ENCODE peak calls at places on chromosomes 6 and 20, in six cellular contexts. O is fibroblast of mammary gland, B is A549, D is fibroblast of villous mesenchyme, I is fibroblast of lung, P is GM23248. C is an unnamed sample.

GRCh38 chr20:46348972-46349741 is 40.9 kb upstream of the CDH22 start:
- DNase-seq in O (peak), B (peak), D (peak), I (no peak), P (peak), C (no peak)

GRCh38 chr6:117078624-117079023 is 186.7 kb upstream of the VGLL2 start:
- DNase-seq in O (no peak), B (no peak), D (no peak), I (no peak), P (no peak), C (no peak)

GRCh38 chr6:15842718-15843117 is 179.9 kb upstream of the DTNBP1 start:
- DNase-seq in O (peak), B (no peak), D (no peak), I (no peak), P (peak), C (no peak)

GRCh38 chr6:4664117-4664626 is 112.0 kb upstream of the CDYL start:
- DNase-seq in O (peak), B (no peak), D (peak), I (peak), P (peak), C (peak)

GRCh38 chr6:12078014-12078413 is 65.9 kb downstream of the HIVEP1 start:
- DNase-seq in O (no peak), B (no peak), D (no peak), I (no peak), P (no peak), C (no peak)

GRCh38 chr6:117326396-117326795 is 61.0 kb downstream of the VGLL2 start:
- DNase-seq in O (peak), B (no peak), D (no peak), I (peak), P (peak), C (no peak)

GRCh38 chr6:89605861-89606260 is 32.7 kb downstream of the LYRM2 start:
- DNase-seq in O (no peak), B (no peak), D (no peak), I (no peak), P (no peak), C (no peak)

GRCh38 chr6:22333802-22334201 is 37.0 kb upstream of the PRL start:
- DNase-seq in O (peak), B (no peak), D (no peak), I (peak), P (peak), C (no peak)

GRCh38 chr6:159461266-159461665 is 231.8 kb downstream of the SOD2 start:
- DNase-seq in O (no peak), B (no peak), D (peak), I (peak), P (peak), C (no peak)

GRCh38 chr6:26331809-26332226 is 33.2 kb upstream of the BTN3A2 start:
- DNase-seq in O (no peak), B (no peak), D (no peak), I (no peak), P (peak), C (no peak)

GRCh38 chr6:90397929-90398674 is 101.5 kb upstream of the BACH2 start:
- DNase-seq in O (no peak), B (peak), D (no peak), I (peak), P (no peak), C (no peak)

GRCh38 chr6:33749401-33749800 is 2.7 kb upstream of the IP6K3 start:
- DNase-seq in O (no peak), B (no peak), D (no peak), I (no peak), P (no peak), C (no peak)

GRCh38 chr6:33746036-33746600 is 587 bp downstream of the IP6K3 start:
- DNase-seq in O (peak), B (no peak), D (peak), I (peak), P (peak), C (peak)

GRCh38 chr6:33746651-33747100 is at the start of gene IP6K3:
- DNase-seq in O (no peak), B (no peak), D (peak), I (no peak), P (no peak), C (no peak)

GRCh38 chr6:33748851-33749250 is 2.1 kb upstream of the IP6K3 start:
- DNase-seq in O (no peak), B (no peak), D (no peak), I (no peak), P (no peak), C (no peak)

GRCh38 chr6:33747823-33748222 is 1.1 kb upstream of the IP6K3 start:
- DNase-seq in O (no peak), B (no peak), D (no peak), I (no peak), P (no peak), C (no peak)
- H3K4me3 ChIP-seq in O (no peak), B (no peak), D (no peak), I (no peak), P (no peak), C (no peak)

DNA sequence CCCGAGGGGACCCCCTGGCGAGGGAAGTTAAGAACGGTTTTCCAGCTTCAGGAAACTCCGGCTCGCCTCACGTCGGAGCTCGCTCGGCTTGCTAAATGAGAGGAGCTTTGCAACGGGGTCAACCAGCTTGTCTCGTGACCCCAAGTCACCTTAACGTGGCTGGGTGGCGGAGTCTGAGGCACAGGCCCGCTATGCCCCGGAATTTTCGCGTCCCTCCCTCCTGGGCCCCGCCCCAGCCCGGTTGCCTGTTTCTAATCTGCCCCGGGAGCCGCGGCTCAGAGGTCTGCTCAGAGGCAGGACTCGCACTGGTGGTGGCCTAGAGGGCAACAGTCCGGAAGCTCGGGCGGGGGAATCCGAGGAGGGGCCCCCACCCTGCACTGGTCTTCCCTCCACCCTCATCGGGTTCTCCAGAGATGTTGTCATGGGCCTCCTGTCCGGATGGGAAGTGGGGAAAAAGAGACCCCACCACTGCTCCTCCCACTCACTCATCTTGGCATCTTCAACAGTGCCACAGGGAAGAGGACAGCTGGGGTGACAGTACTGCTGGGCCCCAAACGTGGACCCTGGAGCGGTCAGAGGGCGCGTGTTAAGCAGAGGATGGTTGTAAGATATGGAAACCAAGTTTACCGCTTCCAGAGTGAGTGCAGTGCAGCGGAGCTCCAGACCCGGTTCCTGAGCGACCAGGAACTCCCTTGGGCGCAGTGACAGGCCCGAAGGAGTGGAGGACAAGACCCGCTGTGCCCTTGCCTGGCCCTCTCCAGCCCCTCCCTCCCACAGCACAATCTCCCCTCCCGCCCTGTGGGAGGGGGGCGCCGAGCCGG is 3.4 kb downstream of the NR2E1 start:
- DNase-seq in O (no peak), B (no peak), D (no peak), I (no peak), P (peak), C (no peak)
- H3K4me3 ChIP-seq in O (no peak), B (no peak), D (no peak), I (no peak), P (no peak), C (no peak)

DNA sequence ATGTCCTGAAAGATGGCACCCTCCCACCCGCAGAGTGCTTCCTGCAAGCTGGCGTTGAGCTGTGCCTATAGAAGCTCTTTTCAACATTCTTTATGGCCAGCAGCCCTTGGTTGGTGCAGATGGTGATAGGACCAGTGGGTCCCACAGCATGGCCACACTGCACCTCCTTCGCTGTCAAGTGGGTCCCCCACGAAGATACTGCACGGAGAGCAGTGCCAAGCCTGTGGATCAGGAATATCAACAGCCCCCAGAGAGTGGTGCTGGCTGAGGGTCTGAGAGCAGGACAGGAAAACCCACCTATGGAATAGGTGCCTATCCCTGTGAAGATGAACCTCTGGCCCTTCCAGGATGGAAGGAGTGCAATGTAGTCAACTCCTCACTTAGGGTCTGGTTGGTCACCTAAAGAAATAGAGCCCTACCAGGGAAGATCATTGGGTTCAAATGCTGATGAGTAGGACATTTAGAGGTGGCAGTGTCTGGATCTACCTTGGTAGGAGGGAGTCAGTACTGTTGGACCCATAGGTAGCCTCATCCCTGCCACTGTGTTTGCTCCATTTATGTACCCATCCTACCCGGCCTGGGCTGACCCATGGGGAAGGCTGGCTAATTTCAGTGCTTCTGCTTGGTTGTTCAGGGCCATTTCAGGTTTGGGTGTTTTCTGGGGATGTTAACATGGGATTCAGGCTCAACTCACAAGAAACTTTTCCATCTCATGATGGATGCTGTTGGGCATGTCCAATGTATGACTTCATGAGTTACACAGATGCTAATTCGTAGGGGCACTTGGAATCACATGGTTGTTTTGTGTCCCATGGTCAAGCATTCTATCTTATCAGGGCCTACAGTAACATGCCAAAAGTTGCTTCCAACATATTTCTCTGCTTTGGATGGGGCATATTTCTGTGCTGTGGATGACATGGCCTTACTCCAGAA is 33.4 kb upstream of the MICB start:
- DNase-seq in O (no peak), B (no peak), D (no peak), I (no peak), P (no peak), C (no peak)
- H3K4me3 ChIP-seq in O (no peak), B (no peak), D (no peak), I (no peak), P (no peak), C (no peak)

DNA sequence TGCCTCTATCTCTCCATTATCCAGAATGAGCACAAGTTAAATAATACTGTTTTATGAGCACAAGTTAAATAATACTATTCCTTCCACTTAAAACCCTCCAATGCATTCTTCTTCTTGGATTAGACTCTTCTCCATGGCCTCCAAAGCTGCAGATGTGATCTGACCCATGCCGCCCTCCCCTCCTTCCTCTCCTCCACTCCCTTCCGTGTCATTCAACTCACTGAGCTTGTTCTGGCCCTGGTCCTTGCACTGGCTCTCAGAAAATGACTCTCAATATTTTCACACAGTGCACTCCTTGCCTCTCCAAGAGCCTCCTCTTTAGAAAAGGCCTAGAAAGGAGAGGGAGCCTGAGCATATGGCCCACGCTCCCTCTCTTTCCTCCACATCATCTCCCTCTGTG is 125.0 kb upstream of the CD93 start:
- DNase-seq in O (no peak), B (no peak), D (no peak), I (no peak), P (no peak), C (no peak)
- H3K4me3 ChIP-seq in O (no peak), B (no peak), D (no peak), I (no peak), P (no peak), C (no peak)

GRCh38 chr6:141677598-141678211 is 455.0 kb upstream of the GJE1 start:
- DNase-seq in O (peak), B (peak), D (peak), I (peak), P (peak), C (peak)

GRCh38 chr6:141675957-141676356 is 456.8 kb upstream of the GJE1 start:
- DNase-seq in O (peak), B (peak), D (no peak), I (peak), P (peak), C (peak)
- H3K4me3 ChIP-seq in O (no peak), B (no peak), D (no peak), I (no peak), P (no peak), C (no peak)